ENCODE peak calls at places on chromosomes 4 and X, in five cellular contexts. One of them, this sample, is unnamed.

GRCh38 chr4:143599827-143600226 is 86.3 kb downstream of the SMARCA5 start:
- DNase-seq in IMR-90: no peak
- DNase-seq in H1: no peak
- DNase-seq in mesenchymal stem cell: no peak
- DNase-seq in trophoblast cell: no peak
- DNase-seq in this sample: no peak

GRCh38 chr4:154491731-154492249 is at the start of gene DCHS2:
- DNase-seq in trophoblast cell: no peak
- DNase-seq in mesenchymal stem cell: no peak
- DNase-seq in IMR-90: no peak
- DNase-seq in H1: no peak
- DNase-seq in this sample: peak

GRCh38 chr4:53702334-53703266 is 111.3 kb upstream of the LNX1 start:
- DNase-seq in mesenchymal stem cell: peak
- DNase-seq in IMR-90: peak
- DNase-seq in trophoblast cell: no peak
- DNase-seq in H1: no peak
- DNase-seq in this sample: no peak

GRCh38 chr4:61958591-61958990 is 758.5 kb downstream of the ADGRL3 start:
- DNase-seq in mesenchymal stem cell: no peak
- DNase-seq in IMR-90: no peak
- DNase-seq in H1: no peak
- DNase-seq in trophoblast cell: no peak
- DNase-seq in this sample: no peak

GRCh38 chr4:28010543-28011235 is 1150.0 kb downstream of the STIM2 start:
- DNase-seq in H1: no peak
- DNase-seq in IMR-90: peak
- DNase-seq in trophoblast cell: no peak
- DNase-seq in mesenchymal stem cell: no peak
- DNase-seq in this sample: no peak

GRCh38 chr4:22416403-22416802 is 99.5 kb downstream of the ADGRA3 start:
- DNase-seq in H1: no peak
- DNase-seq in mesenchymal stem cell: peak
- DNase-seq in trophoblast cell: no peak
- DNase-seq in IMR-90: peak
- DNase-seq in this sample: no peak

GRCh38 chr4:83217721-83218522 is 66.7 kb downstream of the COQ2 start:
- DNase-seq in IMR-90: no peak
- DNase-seq in trophoblast cell: no peak
- DNase-seq in mesenchymal stem cell: no peak
- DNase-seq in H1: no peak
- DNase-seq in this sample: no peak

GRCh38 chr4:101277661-101278060 is 69.7 kb downstream of the PPP3CA start:
- DNase-seq in mesenchymal stem cell: peak
- DNase-seq in H1: no peak
- DNase-seq in IMR-90: peak
- DNase-seq in trophoblast cell: peak
- DNase-seq in this sample: no peak

GRCh38 chr4:127799711-127800110 is 17.6 kb downstream of the HSPA4L start:
- DNase-seq in IMR-90: no peak
- DNase-seq in H1: no peak
- DNase-seq in mesenchymal stem cell: no peak
- DNase-seq in trophoblast cell: no peak
- DNase-seq in this sample: no peak

GRCh38 chrX:24838624-24839023 is 144.9 kb downstream of the POLA1 start:
- DNase-seq in mesenchymal stem cell: peak
- DNase-seq in H1: no peak
- DNase-seq in IMR-90: peak
- DNase-seq in trophoblast cell: peak
- DNase-seq in this sample: peak

GRCh38 chr4:82437285-82438005 is 7.1 kb downstream of the ENOPH1 start:
- DNase-seq in trophoblast cell: peak
- DNase-seq in H1: no peak
- DNase-seq in IMR-90: peak
- DNase-seq in mesenchymal stem cell: no peak
- DNase-seq in this sample: no peak

GRCh38 chrX:148872153-148872540 is 371.7 kb downstream of the AFF2 start:
- DNase-seq in trophoblast cell: no peak
- DNase-seq in H1: no peak
- DNase-seq in IMR-90: no peak
- DNase-seq in mesenchymal stem cell: no peak
- DNase-seq in this sample: no peak

GRCh38 chrX:115906276-115906675 is 264.3 kb upstream of the AGTR2 start:
- DNase-seq in mesenchymal stem cell: no peak
- DNase-seq in H1: no peak
- DNase-seq in trophoblast cell: no peak
- DNase-seq in IMR-90: no peak
- DNase-seq in this sample: no peak

GRCh38 chrX:70479197-70479969 is 34.7 kb downstream of the DLG3 start:
- DNase-seq in mesenchymal stem cell: peak
- DNase-seq in IMR-90: peak
- DNase-seq in trophoblast cell: no peak
- DNase-seq in H1: no peak
- DNase-seq in this sample: no peak

GRCh38 chr4:38788327-38788726 is 5.5 kb upstream of the TLR10 start:
- DNase-seq in trophoblast cell: no peak
- DNase-seq in IMR-90: peak
- DNase-seq in mesenchymal stem cell: no peak
- DNase-seq in H1: no peak
- DNase-seq in this sample: no peak

GRCh38 chr4:58564695-58565094 is 1454.5 kb upstream of the IGFBP7 start:
- DNase-seq in H1: no peak
- DNase-seq in IMR-90: no peak
- DNase-seq in trophoblast cell: no peak
- DNase-seq in mesenchymal stem cell: no peak
- DNase-seq in this sample: no peak

GRCh38 chr4:56863441-56864129 is 42.1 kb upstream of the SPINK2 start:
- DNase-seq in trophoblast cell: no peak
- DNase-seq in IMR-90: peak
- DNase-seq in mesenchymal stem cell: no peak
- DNase-seq in H1: no peak
- DNase-seq in this sample: no peak

GRCh38 chrX:38220936-38221386 is 290 bp upstream of the SRPX start:
- DNase-seq in trophoblast cell: no peak
- DNase-seq in H1: no peak
- DNase-seq in IMR-90: peak
- DNase-seq in mesenchymal stem cell: peak
- DNase-seq in this sample: peak

GRCh38 chrX:145843196-145843595 is 25.6 kb downstream of the SLITRK2 start:
- DNase-seq in H1: no peak
- DNase-seq in mesenchymal stem cell: no peak
- DNase-seq in trophoblast cell: no peak
- DNase-seq in IMR-90: no peak
- DNase-seq in this sample: no peak

GRCh38 chr4:40502936-40503335 is 126.7 kb downstream of the RBM47 start:
- DNase-seq in trophoblast cell: no peak
- DNase-seq in H1: no peak
- DNase-seq in mesenchymal stem cell: no peak
- DNase-seq in IMR-90: peak
- DNase-seq in this sample: no peak

GRCh38 chr4:54587107-54587506 is 70.7 kb upstream of the KIT start:
- DNase-seq in mesenchymal stem cell: no peak
- DNase-seq in trophoblast cell: no peak
- DNase-seq in IMR-90: no peak
- DNase-seq in H1: no peak
- DNase-seq in this sample: no peak

GRCh38 chr4:101191302-101192098 is 155.8 kb downstream of the PPP3CA start:
- DNase-seq in H1: no peak
- DNase-seq in trophoblast cell: no peak
- DNase-seq in mesenchymal stem cell: peak
- DNase-seq in IMR-90: peak
- DNase-seq in this sample: no peak

GRCh38 chrX:8607326-8607725 is 124.6 kb downstream of the ANOS1 start:
- DNase-seq in trophoblast cell: no peak
- DNase-seq in IMR-90: no peak
- DNase-seq in H1: no peak
- DNase-seq in mesenchymal stem cell: no peak
- DNase-seq in this sample: no peak

GRCh38 chrX:29143356-29143755 is 556.1 kb downstream of the IL1RAPL1 start:
- DNase-seq in IMR-90: peak
- DNase-seq in H1: no peak
- DNase-seq in mesenchymal stem cell: peak
- DNase-seq in trophoblast cell: no peak
- DNase-seq in this sample: no peak

GRCh38 chr4:128635141-128635911 is 174.2 kb upstream of the JADE1 start:
- DNase-seq in IMR-90: peak
- DNase-seq in trophoblast cell: peak
- DNase-seq in H1: no peak
- DNase-seq in mesenchymal stem cell: peak
- DNase-seq in this sample: no peak

DNA sequence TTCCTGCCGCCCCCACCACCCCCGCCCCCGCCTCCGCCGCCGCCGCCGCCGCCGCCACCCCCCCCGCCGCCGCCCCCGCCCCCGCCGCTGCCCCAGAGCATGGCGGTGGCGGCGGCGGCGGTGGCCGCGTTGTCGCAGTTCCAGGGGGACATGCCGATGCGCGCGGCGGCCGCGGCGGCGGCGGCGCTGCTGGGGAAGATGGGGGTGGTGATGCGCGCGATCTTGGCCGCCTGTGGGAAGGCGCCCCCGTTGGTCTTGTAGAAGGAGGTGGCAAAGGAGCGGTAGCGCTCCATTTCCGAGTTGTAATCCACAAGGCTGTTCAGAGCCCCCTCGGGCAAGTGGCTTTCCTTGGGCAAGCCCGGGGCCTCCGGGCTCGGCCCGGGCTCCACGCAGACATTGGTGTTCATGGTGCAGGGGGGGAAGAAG is 3.3 kb downstream of the CXXC4 start:
- DNase-seq in IMR-90: no peak
- DNase-seq in trophoblast cell: no peak
- DNase-seq in H1: no peak
- DNase-seq in mesenchymal stem cell: peak
- DNase-seq in this sample: peak
- H3K4me3 ChIP-seq in IMR-90: peak
- H3K4me3 ChIP-seq in trophoblast cell: peak
- H3K4me3 ChIP-seq in H1: peak
- H3K4me3 ChIP-seq in mesenchymal stem cell: peak
- H3K4me3 ChIP-seq in this sample: peak

GRCh38 chr4:41935652-41936021 is 408 bp downstream of the TMEM33 start:
- DNase-seq in IMR-90: peak
- DNase-seq in H1: no peak
- DNase-seq in mesenchymal stem cell: peak
- DNase-seq in trophoblast cell: peak
- DNase-seq in this sample: no peak

GRCh38 chr4:41933997-41934812 is 1.0 kb upstream of the TMEM33 start:
- DNase-seq in IMR-90: no peak
- DNase-seq in mesenchymal stem cell: no peak
- DNase-seq in H1: no peak
- DNase-seq in trophoblast cell: peak
- DNase-seq in this sample: no peak

GRCh38 chr4:41932988-41933387 is 2.2 kb upstream of the TMEM33 start:
- DNase-seq in mesenchymal stem cell: no peak
- DNase-seq in IMR-90: no peak
- DNase-seq in H1: no peak
- DNase-seq in trophoblast cell: no peak
- DNase-seq in this sample: no peak

GRCh38 chr4:41939016-41939623 is 3.9 kb downstream of the TMEM33 start:
- DNase-seq in mesenchymal stem cell: peak
- DNase-seq in H1: no peak
- DNase-seq in trophoblast cell: peak
- DNase-seq in IMR-90: peak
- DNase-seq in this sample: no peak

GRCh38 chr4:41934813-41935651 is at the start of gene TMEM33:
- DNase-seq in trophoblast cell: peak
- DNase-seq in IMR-90: peak
- DNase-seq in H1: peak
- DNase-seq in mesenchymal stem cell: peak
- DNase-seq in this sample: peak
- H3K14ac ChIP-seq in trophoblast cell: peak
- H3K14ac ChIP-seq in IMR-90: peak
- H3K14ac ChIP-seq in H1: no peak
- H3K14ac ChIP-seq in mesenchymal stem cell: no peak
- H3K14ac ChIP-seq in this sample: no peak

DNA sequence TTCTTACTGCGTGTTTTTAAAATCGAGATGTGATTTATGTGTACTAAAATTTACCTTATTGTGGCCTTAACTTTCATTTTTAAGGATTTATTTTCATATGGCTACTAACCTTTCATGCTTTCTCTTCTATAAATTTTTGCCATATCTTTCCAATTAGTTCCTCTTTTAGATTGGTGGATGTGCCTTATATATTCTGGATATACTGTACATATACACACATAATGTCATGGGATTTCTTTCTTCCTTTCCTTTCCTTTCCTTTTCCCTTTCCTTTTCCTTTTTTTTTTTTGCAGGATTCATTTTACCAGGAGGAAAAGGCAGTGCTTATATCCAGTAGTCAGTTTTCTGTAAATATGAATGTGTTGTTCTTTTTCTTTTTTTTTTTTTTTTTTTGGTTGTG is 37.2 kb downstream of the FHIP1A start:
- DNase-seq in mesenchymal stem cell: no peak
- DNase-seq in IMR-90: no peak
- DNase-seq in trophoblast cell: no peak
- DNase-seq in H1: no peak
- DNase-seq in this sample: no peak
- H3K4me3 ChIP-seq in mesenchymal stem cell: no peak
- H3K4me3 ChIP-seq in IMR-90: no peak
- H3K4me3 ChIP-seq in trophoblast cell: no peak
- H3K4me3 ChIP-seq in H1: no peak
- H3K4me3 ChIP-seq in this sample: no peak

DNA sequence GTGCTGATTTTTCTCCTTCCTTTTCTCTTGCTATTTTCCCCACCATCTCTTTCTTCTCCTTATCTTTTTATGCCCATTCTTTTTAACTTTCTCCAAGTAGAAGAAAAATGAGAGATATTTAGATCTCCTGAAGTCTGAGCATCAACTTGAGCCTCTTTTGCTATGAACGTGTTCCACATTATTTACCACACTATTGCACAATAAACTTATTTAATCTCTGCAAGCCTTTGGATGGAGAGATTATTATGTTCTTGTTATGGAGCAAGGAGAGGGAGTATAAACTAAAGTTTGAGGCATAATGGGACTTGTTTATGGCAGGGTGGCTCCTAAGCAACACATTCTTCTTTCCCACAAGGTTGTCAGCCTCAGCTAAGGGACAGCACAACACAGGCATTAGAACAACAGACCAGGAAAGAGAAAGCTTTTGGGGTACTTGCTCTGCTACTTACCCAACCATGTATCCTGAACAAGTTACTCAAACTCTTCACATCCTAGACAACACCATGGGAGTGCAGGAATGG is 365.5 kb upstream of the BOD1L1 start:
- DNase-seq in H1: no peak
- DNase-seq in IMR-90: no peak
- DNase-seq in mesenchymal stem cell: peak
- DNase-seq in trophoblast cell: no peak
- DNase-seq in this sample: no peak
- H3K14ac ChIP-seq in H1: no peak
- H3K14ac ChIP-seq in IMR-90: no peak
- H3K14ac ChIP-seq in mesenchymal stem cell: no peak
- H3K14ac ChIP-seq in trophoblast cell: no peak
- H3K14ac ChIP-seq in this sample: no peak

This sample was measured in neuronal stem cell.